ENCODE peak calls at places on chromosomes 2 and 18, in nine cellular contexts. One of them, this sample, is unnamed. For H3K4me1, the result is how much of the 10 kb centered on the place peaks cover.

GRCh38 chr2:69742170-69742952 is 427 bp downstream of the ANXA4 start:
- DNase-seq in mesendoderm: peak
- DNase-seq in IMR-90: peak
- DNase-seq in MM.1S: no peak
- DNase-seq in GM23248: peak
- DNase-seq in mammary epithelial cell: peak
- DNase-seq in trophoblast cell: peak
- DNase-seq in body of pancreas: peak
- DNase-seq in cardiac muscle cell: no peak
- DNase-seq in this sample: peak

GRCh38 chr2:135212757-135213156 is 160.7 kb downstream of the RAB3GAP1 start:
- DNase-seq in mesendoderm: peak
- DNase-seq in IMR-90: peak
- DNase-seq in MM.1S: no peak
- DNase-seq in GM23248: no peak
- DNase-seq in mammary epithelial cell: no peak
- DNase-seq in trophoblast cell: no peak
- DNase-seq in body of pancreas: no peak
- DNase-seq in cardiac muscle cell: no peak
- DNase-seq in this sample: no peak

GRCh38 chr18:11387880-11388279 is 221.5 kb upstream of the SLC35G4 start:
- DNase-seq in mesendoderm: peak
- DNase-seq in IMR-90: peak
- DNase-seq in MM.1S: no peak
- DNase-seq in GM23248: peak
- DNase-seq in mammary epithelial cell: peak
- DNase-seq in trophoblast cell: peak
- DNase-seq in body of pancreas: peak
- DNase-seq in cardiac muscle cell: peak
- DNase-seq in this sample: peak

GRCh38 chr2:163341426-163341825 is 394.4 kb downstream of the FIGN start:
- DNase-seq in mesendoderm: no peak
- DNase-seq in IMR-90: peak
- DNase-seq in MM.1S: peak
- DNase-seq in GM23248: peak
- DNase-seq in mammary epithelial cell: peak
- DNase-seq in trophoblast cell: no peak
- DNase-seq in body of pancreas: no peak
- DNase-seq in cardiac muscle cell: no peak
- DNase-seq in this sample: no peak

GRCh38 chr18:75215663-75216062 is 5.1 kb downstream of the TSHZ1 start:
- DNase-seq in mesendoderm: no peak
- DNase-seq in IMR-90: no peak
- DNase-seq in MM.1S: no peak
- DNase-seq in GM23248: no peak
- DNase-seq in mammary epithelial cell: no peak
- DNase-seq in trophoblast cell: no peak
- DNase-seq in body of pancreas: no peak
- DNase-seq in cardiac muscle cell: no peak
- DNase-seq in this sample: no peak

GRCh38 chr2:133235959-133236358 is 332.3 kb downstream of the NCKAP5 start:
- DNase-seq in mesendoderm: no peak
- DNase-seq in IMR-90: peak
- DNase-seq in MM.1S: no peak
- DNase-seq in GM23248: peak
- DNase-seq in mammary epithelial cell: peak
- DNase-seq in trophoblast cell: no peak
- DNase-seq in body of pancreas: no peak
- DNase-seq in cardiac muscle cell: no peak
- DNase-seq in this sample: no peak

GRCh38 chr18:64330976-64331375 is 182.1 kb upstream of the LINC00305 start:
- DNase-seq in mesendoderm: no peak
- DNase-seq in IMR-90: no peak
- DNase-seq in MM.1S: no peak
- DNase-seq in GM23248: no peak
- DNase-seq in mammary epithelial cell: no peak
- DNase-seq in trophoblast cell: no peak
- DNase-seq in body of pancreas: no peak
- DNase-seq in cardiac muscle cell: no peak
- DNase-seq in this sample: no peak

GRCh38 chr2:158025263-158025996 is 76.2 kb upstream of the UPP2 start:
- DNase-seq in mesendoderm: no peak
- DNase-seq in IMR-90: peak
- DNase-seq in MM.1S: no peak
- DNase-seq in GM23248: peak
- DNase-seq in mammary epithelial cell: no peak
- DNase-seq in trophoblast cell: no peak
- DNase-seq in body of pancreas: no peak
- DNase-seq in cardiac muscle cell: no peak
- DNase-seq in this sample: no peak

GRCh38 chr2:196783431-196784094 is 15.9 kb downstream of the GTF3C3 start:
- DNase-seq in mesendoderm: peak
- DNase-seq in IMR-90: peak
- DNase-seq in MM.1S: no peak
- DNase-seq in GM23248: peak
- DNase-seq in mammary epithelial cell: peak
- DNase-seq in trophoblast cell: no peak
- DNase-seq in body of pancreas: no peak
- DNase-seq in cardiac muscle cell: no peak
- DNase-seq in this sample: no peak

GRCh38 chr2:36561223-36561944 is 36.6 kb downstream of the FEZ2 start:
- DNase-seq in mesendoderm: peak
- DNase-seq in IMR-90: peak
- DNase-seq in MM.1S: no peak
- DNase-seq in GM23248: peak
- DNase-seq in mammary epithelial cell: peak
- DNase-seq in trophoblast cell: peak
- DNase-seq in body of pancreas: no peak
- DNase-seq in cardiac muscle cell: no peak
- DNase-seq in this sample: no peak

DNA sequence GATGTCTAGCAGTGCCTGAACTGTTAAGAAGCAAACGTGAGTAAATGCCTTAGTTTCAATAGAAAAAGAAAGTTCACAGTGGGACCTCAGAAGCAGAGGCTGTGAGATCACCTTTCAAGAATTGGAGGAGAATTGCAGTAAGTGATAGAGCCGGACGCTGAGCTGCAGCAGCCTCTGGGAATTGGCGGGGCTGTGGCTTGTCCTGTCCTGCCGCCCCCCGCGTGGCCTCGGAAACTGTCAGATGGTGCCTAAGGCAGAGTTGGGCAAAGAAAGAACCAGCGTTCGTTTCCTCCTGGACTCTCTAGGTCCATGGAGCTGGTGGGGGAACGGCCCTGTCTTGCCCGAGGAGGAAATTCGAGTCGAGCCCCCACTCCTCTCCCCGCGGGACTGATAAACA is 567 bp upstream of the EMILIN2 start:
- DNase-seq in mesendoderm: peak
- DNase-seq in IMR-90: peak
- DNase-seq in MM.1S: no peak
- DNase-seq in GM23248: peak
- DNase-seq in mammary epithelial cell: no peak
- DNase-seq in trophoblast cell: peak
- DNase-seq in body of pancreas: no peak
- DNase-seq in cardiac muscle cell: no peak
- DNase-seq in this sample: no peak
- H3K4me3 ChIP-seq in mesendoderm: peak
- H3K4me3 ChIP-seq in IMR-90: peak
- H3K4me3 ChIP-seq in MM.1S: peak
- H3K4me3 ChIP-seq in GM23248: peak
- H3K4me3 ChIP-seq in mammary epithelial cell: peak
- H3K4me3 ChIP-seq in trophoblast cell: peak
- H3K4me3 ChIP-seq in body of pancreas: no peak
- H3K4me3 ChIP-seq in cardiac muscle cell: peak
- H3K4me3 ChIP-seq in this sample: peak

GRCh38 chr2:187550797-187551306 is 3.4 kb downstream of the TFPI start:
- DNase-seq in mesendoderm: no peak
- DNase-seq in IMR-90: no peak
- DNase-seq in MM.1S: no peak
- DNase-seq in GM23248: no peak
- DNase-seq in mammary epithelial cell: no peak
- DNase-seq in trophoblast cell: no peak
- DNase-seq in body of pancreas: no peak
- DNase-seq in cardiac muscle cell: no peak
- DNase-seq in this sample: no peak
- H3K4me1 ChIP-seq in mesendoderm: under half
- H3K4me1 ChIP-seq in IMR-90: under half
- H3K4me1 ChIP-seq in MM.1S: under half
- H3K4me1 ChIP-seq in GM23248: half or more
- H3K4me1 ChIP-seq in mammary epithelial cell: under half
- H3K4me1 ChIP-seq in trophoblast cell: under half
- H3K4me1 ChIP-seq in body of pancreas: under half
- H3K4me1 ChIP-seq in cardiac muscle cell: under half
- H3K4me1 ChIP-seq in this sample: under half

GRCh38 chr2:102065675-102066252 is 74.0 kb downstream of the IL1R2 start:
- DNase-seq in mesendoderm: peak
- DNase-seq in IMR-90: peak
- DNase-seq in MM.1S: no peak
- DNase-seq in GM23248: peak
- DNase-seq in mammary epithelial cell: peak
- DNase-seq in trophoblast cell: peak
- DNase-seq in body of pancreas: no peak
- DNase-seq in cardiac muscle cell: no peak
- DNase-seq in this sample: no peak

GRCh38 chr2:102070058-102070642 is 72.4 kb upstream of the IL1R1 start:
- DNase-seq in mesendoderm: no peak
- DNase-seq in IMR-90: peak
- DNase-seq in MM.1S: no peak
- DNase-seq in GM23248: peak
- DNase-seq in mammary epithelial cell: no peak
- DNase-seq in trophoblast cell: no peak
- DNase-seq in body of pancreas: peak
- DNase-seq in cardiac muscle cell: no peak
- DNase-seq in this sample: peak

GRCh38 chr2:102072741-102073140 is 69.8 kb upstream of the IL1R1 start:
- DNase-seq in mesendoderm: no peak
- DNase-seq in IMR-90: peak
- DNase-seq in MM.1S: no peak
- DNase-seq in GM23248: no peak
- DNase-seq in mammary epithelial cell: no peak
- DNase-seq in trophoblast cell: no peak
- DNase-seq in body of pancreas: no peak
- DNase-seq in cardiac muscle cell: no peak
- DNase-seq in this sample: no peak

GRCh38 chr2:102066554-102066953 is 74.8 kb downstream of the IL1R2 start:
- DNase-seq in mesendoderm: no peak
- DNase-seq in IMR-90: no peak
- DNase-seq in MM.1S: no peak
- DNase-seq in GM23248: no peak
- DNase-seq in mammary epithelial cell: no peak
- DNase-seq in trophoblast cell: no peak
- DNase-seq in body of pancreas: no peak
- DNase-seq in cardiac muscle cell: no peak
- DNase-seq in this sample: peak

DNA sequence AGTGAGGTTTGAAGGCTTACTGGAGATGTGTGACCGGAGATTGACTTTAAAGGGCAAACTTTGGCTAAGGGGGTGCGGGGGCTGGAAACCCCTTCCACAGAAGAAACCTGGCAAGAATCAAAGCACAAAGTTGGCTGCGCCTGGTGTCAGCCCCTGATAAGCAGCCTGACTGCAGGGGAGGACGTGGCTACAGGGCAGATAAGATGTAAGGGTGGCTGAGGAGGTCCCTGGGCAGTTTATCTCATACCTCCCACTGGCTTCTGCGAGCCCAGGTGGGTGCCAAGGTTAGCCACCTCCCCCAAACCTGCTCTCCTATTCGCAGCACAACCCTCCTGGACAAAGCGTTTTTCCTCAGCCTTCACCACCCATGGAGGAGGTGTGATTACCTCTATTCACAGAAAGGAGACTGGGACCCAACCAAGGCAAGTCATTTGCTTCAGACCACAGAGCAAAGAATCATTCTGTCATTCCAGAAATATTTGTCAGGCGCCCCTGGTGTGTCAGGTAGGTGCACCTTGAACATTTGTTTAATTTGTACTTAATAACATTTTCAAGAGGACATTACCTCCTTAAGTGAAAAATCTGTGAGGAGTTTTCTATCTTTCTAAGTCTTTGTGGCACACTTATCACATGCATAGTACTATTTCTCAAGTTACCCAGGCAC is 73.1 kb upstream of the IL1R1 start:
- DNase-seq in mesendoderm: peak
- DNase-seq in IMR-90: no peak
- DNase-seq in MM.1S: no peak
- DNase-seq in GM23248: no peak
- DNase-seq in mammary epithelial cell: no peak
- DNase-seq in trophoblast cell: no peak
- DNase-seq in body of pancreas: no peak
- DNase-seq in cardiac muscle cell: no peak
- DNase-seq in this sample: no peak
- H3K27ac ChIP-seq in mesendoderm: no peak
- H3K27ac ChIP-seq in IMR-90: peak
- H3K27ac ChIP-seq in MM.1S: no peak
- H3K27ac ChIP-seq in GM23248: peak
- H3K27ac ChIP-seq in mammary epithelial cell: no peak
- H3K27ac ChIP-seq in trophoblast cell: no peak
- H3K27ac ChIP-seq in body of pancreas: peak
- H3K27ac ChIP-seq in cardiac muscle cell: no peak
- H3K27ac ChIP-seq in this sample: peak

GRCh38 chr18:79797518-79798345 is at the start of gene KCNG2:
- DNase-seq in mesendoderm: peak
- DNase-seq in IMR-90: no peak
- DNase-seq in MM.1S: no peak
- DNase-seq in GM23248: peak
- DNase-seq in mammary epithelial cell: no peak
- DNase-seq in trophoblast cell: no peak
- DNase-seq in body of pancreas: no peak
- DNase-seq in cardiac muscle cell: peak
- DNase-seq in this sample: peak
- H3K4me3 ChIP-seq in mesendoderm: no peak
- H3K4me3 ChIP-seq in IMR-90: peak
- H3K4me3 ChIP-seq in MM.1S: no peak
- H3K4me3 ChIP-seq in GM23248: no peak
- H3K4me3 ChIP-seq in mammary epithelial cell: no peak
- H3K4me3 ChIP-seq in trophoblast cell: no peak
- H3K4me3 ChIP-seq in body of pancreas: no peak
- H3K4me3 ChIP-seq in cardiac muscle cell: peak
- H3K4me3 ChIP-seq in this sample: no peak

This sample was measured in aorta.